ENCODE peak calls at places on chromosomes 13 and 19, in five cellular contexts. L, P, R, D and J are unnamed samples. For H3K36me3 and H3K27me3, the result is how much of the 10 kb centered on the place peaks cover.

GRCh38 chr19:38919837-38920528 is 8.0 kb upstream of the CCER2 start:
- DNase-seq in L (no peak), P (no peak), R (no peak), D (no peak), J (peak)

GRCh38 chr13:83995930-83996329 is 113.7 kb upstream of the SLITRK1 start:
- DNase-seq in L (no peak), P (no peak), R (no peak), D (no peak), J (no peak)

GRCh38 chr13:44188257-44188656 is 185.4 kb upstream of the SERP2 start:
- DNase-seq in L (no peak), P (no peak), R (no peak), D (no peak), J (no peak)

GRCh38 chr19:43725468-43725867 is 9.6 kb downstream of the IRGC start:
- DNase-seq in L (no peak), P (no peak), R (no peak), D (no peak), J (no peak)

GRCh38 chr13:28573595-28574373 is 78.9 kb upstream of the FLT1 start:
- DNase-seq in L (no peak), P (no peak), R (no peak), D (no peak), J (no peak)

GRCh38 chr13:113469582-113469981 is 16.3 kb upstream of the ADPRHL1 start:
- DNase-seq in L (no peak), P (no peak), R (no peak), D (no peak), J (no peak)

GRCh38 chr13:74191036-74191809 is 57.0 kb upstream of the KLF12 start:
- DNase-seq in L (no peak), P (no peak), R (no peak), D (no peak), J (no peak)

GRCh38 chr19:371501-372160 is 27.0 kb upstream of the MIER2 start:
- DNase-seq in L (no peak), P (no peak), R (no peak), D (no peak), J (no peak)

GRCh38 chr19:12996542-12997094 is 1.3 kb downstream of the NFIX start:
- DNase-seq in L (peak), P (no peak), R (peak), D (peak), J (peak)

GRCh38 chr13:111031531-111031961 is 83.6 kb upstream of the ARHGEF7 start:
- DNase-seq in L (peak), P (no peak), R (no peak), D (no peak), J (peak)

GRCh38 chr19:45250832-45251451 is at the start of gene MARK4:
- DNase-seq in L (peak), P (peak), R (peak), D (peak), J (peak)

GRCh38 chr19:46696052-46696451 is 20.9 kb downstream of the PRKD2 start:
- DNase-seq in L (no peak), P (no peak), R (no peak), D (no peak), J (no peak)

GRCh38 chr13:114282143-114282685 is 813 bp downstream of the UPF3A start:
- DNase-seq in L (peak), P (no peak), R (peak), D (peak), J (peak)

GRCh38 chr13:51739403-51740112 is 64.4 kb downstream of the DHRS12 start:
- DNase-seq in L (no peak), P (peak), R (no peak), D (no peak), J (no peak)

GRCh38 chr13:67052550-67053237 is 177.4 kb downstream of the PCDH9 start:
- DNase-seq in L (no peak), P (no peak), R (peak), D (no peak), J (peak)

GRCh38 chr19:5035105-5035761 is 66.3 kb downstream of the KDM4B start:
- DNase-seq in L (no peak), P (no peak), R (no peak), D (no peak), J (no peak)

GRCh38 chr19:14400913-14401312 is 18.2 kb downstream of the DDX39A start:
- DNase-seq in L (no peak), P (no peak), R (no peak), D (no peak), J (no peak)

GRCh38 chr13:95713651-95714050 is 36.7 kb downstream of the DNAJC3 start:
- DNase-seq in L (no peak), P (no peak), R (no peak), D (no peak), J (no peak)

GRCh38 chr19:52923782-52924593 is 760 bp upstream of the ZNF888 start:
- DNase-seq in L (peak), P (peak), R (peak), D (peak), J (peak)

GRCh38 chr19:44777715-44778347 is at the start of gene CBLC:
- DNase-seq in L (peak), P (no peak), R (peak), D (peak), J (peak)

GRCh38 chr19:11984986-11985385 is 20.1 kb downstream of the ZNF763 start:
- DNase-seq in L (peak), P (no peak), R (peak), D (no peak), J (peak)

GRCh38 chr13:76223999-76224398 is 587.9 kb downstream of the LMO7 start:
- DNase-seq in L (no peak), P (no peak), R (no peak), D (no peak), J (no peak)

GRCh38 chr19:4130635-4131438 is 6.9 kb upstream of the MAP2K2 start:
- DNase-seq in L (no peak), P (no peak), R (no peak), D (no peak), J (peak)

GRCh38 chr19:5648464-5648863 is 25.6 kb downstream of the SAFB start:
- DNase-seq in L (no peak), P (no peak), R (no peak), D (no peak), J (no peak)

GRCh38 chr13:71021810-71022422 is 845.1 kb downstream of the DACH1 start:
- DNase-seq in L (no peak), P (no peak), R (no peak), D (no peak), J (no peak)

GRCh38 chr13:112655898-112656297 is 33.9 kb upstream of the ATP11A start:
- DNase-seq in L (no peak), P (no peak), R (no peak), D (no peak), J (no peak)

GRCh38 chr13:80072231-80072630 is 268.7 kb downstream of the SPRY2 start:
- DNase-seq in L (no peak), P (no peak), R (no peak), D (no peak), J (no peak)

GRCh38 chr13:113875829-113876228 is 12.0 kb upstream of the GAS6 start:
- DNase-seq in L (no peak), P (no peak), R (no peak), D (no peak), J (no peak)

GRCh38 chr13:112994084-112994780 is 25.2 kb downstream of the MCF2L start:
- DNase-seq in L (no peak), P (no peak), R (no peak), D (no peak), J (no peak)

GRCh38 chr19:50501186-50501567 is 9.8 kb downstream of the JOSD2 start:
- DNase-seq in L (no peak), P (no peak), R (no peak), D (no peak), J (no peak)

GRCh38 chr13:29491248-29491647 is 104.2 kb downstream of the SLC7A1 start:
- DNase-seq in L (no peak), P (no peak), R (no peak), D (no peak), J (no peak)

GRCh38 chr19:38685666-38686529 is 38.4 kb downstream of the ACTN4 start:
- DNase-seq in L (peak), P (no peak), R (peak), D (no peak), J (peak)

GRCh38 chr13:112943309-112944125 is 25.5 kb upstream of the MCF2L start:
- DNase-seq in L (peak), P (no peak), R (peak), D (peak), J (peak)

GRCh38 chr13:111909971-111910671 is 156.8 kb upstream of the SOX1 start:
- DNase-seq in L (peak), P (no peak), R (no peak), D (no peak), J (peak)

GRCh38 chr13:99275093-99275469 is 16.9 kb upstream of the GPR18 start:
- DNase-seq in L (no peak), P (no peak), R (no peak), D (no peak), J (no peak)

GRCh38 chr19:51830263-51830662 is 35.3 kb downstream of the FPR3 start:
- DNase-seq in L (no peak), P (no peak), R (no peak), D (no peak), J (no peak)

GRCh38 chr19:4474504-4475136 is 2.5 kb downstream of the HDGFL2 start:
- DNase-seq in L (peak), P (no peak), R (peak), D (no peak), J (peak)

GRCh38 chr19:16233081-16233776 is 35.5 kb downstream of the AP1M1 start:
- DNase-seq in L (no peak), P (no peak), R (no peak), D (no peak), J (peak)

DNA sequence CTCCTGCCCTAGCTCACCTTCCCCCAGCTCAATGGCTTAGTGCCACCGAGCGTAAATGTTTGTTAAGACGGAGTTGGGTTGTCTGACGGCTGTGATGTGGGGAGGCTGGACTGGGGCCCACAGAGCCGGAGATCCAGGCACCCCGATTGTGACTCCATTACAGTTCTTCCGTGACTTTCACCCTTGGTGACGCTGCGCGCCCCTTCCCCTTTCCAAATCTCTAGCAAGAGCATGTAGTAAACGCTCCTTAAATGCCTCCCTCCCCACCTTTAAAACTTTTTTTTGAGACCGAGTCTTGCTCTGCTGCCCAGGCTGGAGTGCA is 829 bp downstream of the REEP6 start:
- DNase-seq in L (no peak), P (no peak), R (no peak), D (no peak), J (no peak)
- H3K4me3 ChIP-seq in L (peak), P (no peak), R (peak), D (no peak), J (peak)

GRCh38 chr19:58268344-58268743 is 10.4 kb upstream of the ZNF8 start:
- DNase-seq in L (no peak), P (no peak), R (no peak), D (no peak), J (no peak)
- H3K36me3 ChIP-seq in L (under half), P (under half), R (under half), D (half or more), J (under half)

DNA sequence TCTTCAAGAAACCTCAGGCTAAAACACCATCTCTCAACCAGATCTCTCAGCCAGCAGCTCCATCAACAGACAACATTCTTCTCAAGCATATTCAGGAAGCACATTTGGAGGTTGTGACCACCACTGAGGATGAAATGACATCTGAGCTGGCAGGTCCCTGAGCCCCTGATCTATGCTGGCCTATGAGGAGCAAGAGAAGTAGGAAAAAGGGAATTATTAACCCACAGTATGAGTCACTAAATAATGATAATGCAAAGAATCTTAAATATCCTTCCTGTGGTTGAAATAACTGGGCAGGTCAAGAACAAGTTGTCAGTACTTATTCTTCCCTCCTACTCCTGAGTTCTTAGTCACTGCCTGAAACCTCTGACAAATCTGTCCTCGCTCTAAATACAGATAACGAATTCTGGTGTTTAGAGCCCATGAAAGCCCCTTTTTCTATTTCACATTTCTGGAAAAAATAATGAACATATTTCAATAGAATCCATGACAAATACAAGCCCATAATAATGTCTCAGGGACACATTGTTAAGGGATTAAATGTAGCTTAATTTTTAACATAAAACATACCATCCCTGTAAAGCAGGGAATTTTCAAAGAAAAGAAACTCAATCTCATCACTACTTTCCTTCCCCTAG is 225.8 kb upstream of the IRS2 start:
- DNase-seq in L (no peak), P (no peak), R (no peak), D (no peak), J (no peak)
- H3K27me3 ChIP-seq in L (under half), P (under half), R (under half), D (under half), J (under half)

GRCh38 chr19:6677924-6678689 is 8.1 kb upstream of the TNFSF14 start:
- DNase-seq in L (peak), P (no peak), R (peak), D (no peak), J (peak)
- H3K4me3 ChIP-seq in L (peak), P (no peak), R (peak), D (no peak), J (peak)

DNA sequence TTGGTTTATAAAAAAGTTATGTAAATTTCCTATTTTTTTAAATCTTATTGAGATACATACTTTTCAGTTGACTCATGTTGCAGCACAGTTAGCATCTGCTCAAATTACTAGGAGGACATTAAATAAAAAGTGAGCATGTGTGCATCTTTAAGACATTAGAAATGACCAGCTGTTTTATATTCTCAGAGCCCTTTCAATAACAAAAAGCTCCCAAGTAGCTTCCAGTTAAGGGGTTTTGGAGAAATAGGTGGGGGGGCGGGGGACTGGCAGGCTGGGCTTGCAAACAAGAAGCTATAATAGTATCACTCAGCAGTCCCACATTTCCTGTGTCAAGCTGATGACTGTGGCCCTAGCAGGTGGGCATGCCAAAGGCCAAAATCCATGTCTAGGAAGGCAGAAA is 1713.1 kb upstream of the SLC10A2 start:
- DNase-seq in L (no peak), P (no peak), R (peak), D (no peak), J (peak)
- H3K36me3 ChIP-seq in L (under half), P (under half), R (under half), D (under half), J (under half)

DNA sequence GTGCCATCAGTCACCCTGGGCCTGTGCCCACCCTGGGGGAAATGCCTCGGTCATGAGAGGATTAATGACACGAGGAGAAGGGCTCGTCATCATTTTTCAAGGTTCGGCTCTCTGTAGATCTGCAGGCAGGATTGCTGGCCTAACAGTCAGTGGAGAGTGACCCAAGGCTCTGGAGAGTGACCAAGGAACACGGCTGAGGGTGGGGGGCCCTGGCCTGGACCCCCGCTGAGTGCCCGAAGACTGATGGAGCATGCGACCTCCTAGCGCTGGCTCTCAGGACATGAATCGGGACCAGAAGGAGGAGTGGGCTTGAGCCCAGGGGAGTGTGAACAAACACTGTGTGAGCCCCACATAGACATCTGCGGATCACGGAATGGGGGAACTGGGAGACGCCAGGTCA is 15.1 kb upstream of the KCTD15 start:
- DNase-seq in L (no peak), P (no peak), R (no peak), D (no peak), J (no peak)
- H3K27me3 ChIP-seq in L (under half), P (under half), R (under half), D (under half), J (under half)